ENCODE peak calls at places on chromosomes 4 and X, in seven cellular contexts. B is MM.1S, G is PC-3, Y is HCT116, C is neural progenitor cell, V is hepatocyte, W is GM23338. N is an unnamed sample.

GRCh38 chrX:22395372-22395771 is 122.7 kb downstream of the CBLL2 start:
- DNase-seq in B (no peak), Y (no peak), C (no peak), V (no peak), W (no peak), G (peak; percentile 55), N (peak; percentile 60)

GRCh38 chr4:107689912-107690587 is 30.0 kb downstream of the PAPSS1 start:
- DNase-seq in C (no peak), Y (peak; percentile 60), V (peak; percentile 30), G (peak; percentile 90), B (no peak), W (no peak), N (peak; percentile 94)

GRCh38 chrX:34562006-34562405 is 95.1 kb downstream of the TMEM47 start:
- DNase-seq in Y (no peak), B (no peak), C (no peak), G (no peak), W (no peak), V (no peak), N (peak; percentile 2)

GRCh38 chr4:24664956-24665355 is 80.6 kb upstream of the DHX15 start:
- DNase-seq in Y (no peak), W (no peak), B (no peak), C (no peak), V (no peak), G (no peak), N (peak; percentile 56)

GRCh38 chrX:53256446-53257041 is 24.8 kb downstream of the IQSEC2 start:
- DNase-seq in Y (no peak), W (peak; percentile 38), B (no peak), C (peak; percentile 33), V (no peak), G (no peak), N (no peak)

GRCh38 chr4:138673053-138673452 is 342.5 kb upstream of the NOCT start:
- DNase-seq in V (no peak), W (no peak), C (no peak), Y (no peak), G (no peak), B (no peak), N (no peak)

GRCh38 chr4:80237992-80238391 is 28.5 kb upstream of the FGF5 start:
- DNase-seq in C (no peak), V (no peak), G (peak; percentile 75), W (no peak), Y (no peak), B (no peak), N (peak; percentile 96)

GRCh38 chr4:184310881-184311709 is 93.4 kb upstream of the ENPP6 start:
- DNase-seq in G (no peak), V (peak; percentile 43), W (no peak), B (no peak), Y (no peak), C (no peak), N (no peak)

GRCh38 chr4:10098770-10099139 is 17.8 kb downstream of the WDR1 start:
- DNase-seq in V (no peak), B (no peak), C (no peak), W (no peak), Y (peak; percentile 41), G (peak; percentile 36), N (peak; percentile 82)

GRCh38 chr4:160009656-160010493 is 907.0 kb downstream of the RAPGEF2 start:
- DNase-seq in Y (no peak), B (no peak), C (no peak), W (no peak), G (no peak), V (no peak), N (no peak)

GRCh38 chr4:81836716-81837115 is 365.0 kb upstream of the RASGEF1B start:
- DNase-seq in C (no peak), Y (no peak), V (no peak), W (no peak), G (no peak), B (no peak), N (no peak)

GRCh38 chr4:165560941-165561340 is 182.1 kb downstream of the CPE start:
- DNase-seq in G (no peak), B (no peak), Y (no peak), V (no peak), W (no peak), C (no peak), N (no peak)

GRCh38 chr4:22869235-22869634 is 176.5 kb downstream of the GBA3 start:
- DNase-seq in W (peak; percentile 64), B (no peak), Y (no peak), V (no peak), C (peak; percentile 28), G (no peak), N (no peak)

GRCh38 chr4:161428180-161428965 is 735.4 kb downstream of the FSTL5 start:
- DNase-seq in B (no peak), G (no peak), W (no peak), C (no peak), V (no peak), Y (no peak), N (no peak)

GRCh38 chr4:38400946-38401345 is 263.1 kb upstream of the KLF3 start:
- DNase-seq in C (no peak), Y (no peak), V (no peak), B (no peak), W (no peak), G (peak; percentile 1), N (no peak)

GRCh38 chr4:184506527-184507121 is 32.3 kb upstream of the IRF2 start:
- DNase-seq in C (no peak), W (peak; percentile 50), Y (no peak), V (no peak), B (peak; percentile 87), G (peak; percentile 20), N (peak; percentile 23)

GRCh38 chrX:72041901-72042859 is 89.5 kb downstream of the RTL5 start:
- DNase-seq in C (no peak), Y (no peak), V (no peak), B (no peak), W (no peak), G (no peak), N (peak; percentile 30)

GRCh38 chr4:152106113-152106763 is 345.4 kb upstream of the GATB start:
- DNase-seq in W (peak; percentile 19), Y (peak; percentile 83), C (no peak), V (peak; percentile 90), B (no peak), G (peak; percentile 97), N (peak; percentile 97)

GRCh38 chr4:186554485-186554884 is 882 bp downstream of the MTNR1A start:
- DNase-seq in G (peak; percentile 46), V (peak; percentile 26), W (peak; percentile 76), B (no peak), C (peak; percentile 72), Y (peak; percentile 37), N (peak; percentile 41)

GRCh38 chrX:36199926-36200325 is 280.4 kb downstream of the CFAP47 start:
- DNase-seq in G (no peak), B (no peak), Y (no peak), W (no peak), V (no peak), C (no peak), N (no peak)

GRCh38 chrX:69161786-69162349 is 3.4 kb downstream of the PJA1 start:
- DNase-seq in V (no peak), C (no peak), G (no peak), W (no peak), Y (no peak), B (no peak), N (no peak)

GRCh38 chrX:154696328-154697045 is 43.1 kb upstream of the CTAG2 start:
- DNase-seq in V (no peak), C (no peak), Y (no peak), B (no peak), G (peak; percentile 71), W (no peak), N (peak; percentile 83)

GRCh38 chr4:181690498-181690897 is 552.7 kb upstream of the TENM3 start:
- DNase-seq in B (no peak), Y (no peak), V (no peak), G (no peak), W (no peak), C (no peak), N (no peak)

GRCh38 chr4:89307446-89308160 is at the start of gene GPRIN3:
- DNase-seq in C (peak; percentile 75), G (no peak), W (peak; percentile 76), V (peak; percentile 68), B (peak; percentile 65), Y (no peak), N (peak; percentile 70)

GRCh38 chr4:145887241-145887964 is 51.2 kb downstream of the ZNF827 start:
- DNase-seq in Y (no peak), W (peak; percentile 58), B (no peak), C (no peak), G (peak; percentile 22), V (no peak), N (peak; percentile 79)

GRCh38 chr4:169047967-169048366 is 37.9 kb upstream of the CBR4 start:
- DNase-seq in B (no peak), V (no peak), C (no peak), W (no peak), G (no peak), Y (no peak), N (no peak)

GRCh38 chr4:47647544-47647943 is 162.5 kb downstream of the ATP10D start:
- DNase-seq in W (no peak), B (no peak), V (no peak), Y (no peak), G (no peak), C (no peak), N (no peak)
- H3K27ac ChIP-seq in W (no peak overlapping the region), B (no peak overlapping the region), V (no peak overlapping the region), Y (no peak overlapping the region), G (no peak overlapping the region), C (no peak overlapping the region), N (no peak overlapping the region)

GRCh38 chrX:117972681-117973080 is 143.9 kb downstream of the KLHL13 start:
- DNase-seq in V (no peak), W (peak; percentile 60), Y (no peak), B (no peak), C (no peak), G (no peak), N (no peak)

GRCh38 chrX:117973175-117974075 is 143.2 kb downstream of the KLHL13 start:
- DNase-seq in Y (no peak), V (no peak), B (peak; percentile 10), C (peak; percentile 49), G (no peak), W (no peak), N (no peak)

GRCh38 chrX:117969782-117970181 is 146.8 kb downstream of the KLHL13 start:
- DNase-seq in G (no peak), V (no peak), W (no peak), C (no peak), Y (no peak), B (no peak), N (no peak)

DNA sequence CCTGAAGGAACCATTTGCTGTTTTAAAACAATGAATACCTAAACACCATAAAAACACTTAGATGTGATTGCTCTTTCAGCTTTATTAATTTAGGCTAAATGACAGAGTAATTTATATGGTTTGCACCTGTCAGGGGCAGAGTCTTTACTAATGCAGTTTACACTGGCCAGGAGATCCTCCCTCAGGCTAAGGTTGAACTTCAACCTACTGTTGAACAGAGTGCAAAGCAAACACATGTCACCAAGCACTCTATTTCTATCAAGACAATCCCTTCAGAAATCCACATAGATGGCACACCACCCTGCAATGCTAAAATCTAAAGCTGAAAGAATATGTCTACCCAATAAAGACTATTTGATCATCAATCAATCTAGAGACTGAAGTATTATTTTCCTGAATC is 147.3 kb downstream of the KLHL13 start:
- DNase-seq in W (no peak), Y (no peak), C (no peak), B (no peak), G (peak; percentile 20), V (no peak), N (no peak)
- TF ChIP-seq EZH2phosphoT487 in W (no peak), Y (no peak), C (no peak), B (no peak), G (no peak), V (no peak), N (no peak)

GRCh38 chrX:38374431-38374830 is 22.0 kb downstream of the OTC start:
- DNase-seq in B (no peak), Y (no peak), W (no peak), V (no peak), C (no peak), G (no peak), N (no peak)
- TF ChIP-seq EZH2 in B (no peak), Y (no peak), W (no peak), V (no peak), C (no peak), G (no peak), N (no peak)

GRCh38 chr4:40837094-40837870 is 87.5 kb downstream of the NSUN7 start:
- DNase-seq in Y (no peak), C (no peak), V (no peak), W (no peak), B (no peak), G (no peak), N (no peak)
- H3K27ac ChIP-seq in Y (no peak overlapping the region), C (no peak overlapping the region), V (no peak overlapping the region), W (no peak overlapping the region), B (no peak overlapping the region), G (no peak overlapping the region), N (no peak overlapping the region)

N was measured in GM23248.